ENCODE peak calls at places on chromosomes 5 and 9, in four cellular contexts. S is IMR-90, H is GM12878, I is K562. B is an unnamed sample.

GRCh38 chr5:17118631-17119030 is 98.8 kb upstream of the BASP1 start:
- DNase-seq in I (no peak), H (no peak), S (peak; percentile 99), B (peak; percentile 99)

GRCh38 chr5:21649969-21650368 is 1203.2 kb downstream of the CDH12 start:
- DNase-seq in I (no peak), S (no peak), H (no peak), B (no peak)

GRCh38 chr5:119341452-119342349 is 14.1 kb upstream of the TNFAIP8 start:
- DNase-seq in S (no peak), H (peak; percentile 65), I (no peak), B (peak; percentile 11)

GRCh38 chr9:73573235-73573634 is 421.6 kb downstream of the ANXA1 start:
- DNase-seq in I (no peak), S (no peak), H (no peak), B (no peak)

GRCh38 chr5:2569201-2569600 is 182.3 kb downstream of the IRX2 start:
- DNase-seq in I (no peak), H (no peak), S (no peak), B (no peak)

GRCh38 chr5:113161806-113162205 is 185.2 kb downstream of the DCP2 start:
- DNase-seq in H (no peak), S (no peak), I (no peak), B (no peak)

GRCh38 chr9:72041775-72042194 is 18.6 kb downstream of the C9orf57 start:
- DNase-seq in H (peak; percentile 1), S (peak; percentile 76), I (no peak), B (no peak)

GRCh38 chr9:135699440-135699839 is at the start of gene SOHLH1:
- DNase-seq in H (no peak), I (peak; percentile 65), S (no peak), B (no peak)

GRCh38 chr5:55454282-55454681 is 80.5 kb downstream of the PLPP1 start:
- DNase-seq in I (no peak), H (no peak), S (no peak), B (peak; percentile 35)

GRCh38 chr5:166401391-166401790 is 1890.1 kb upstream of the WWC1 start:
- DNase-seq in H (no peak), I (no peak), S (no peak), B (no peak)

GRCh38 chr5:93807860-93808259 is 66.5 kb upstream of the POU5F2 start:
- DNase-seq in S (no peak), H (no peak), I (no peak), B (no peak)

GRCh38 chr5:57193757-57194413 is 20.0 kb downstream of the GPBP1 start:
- DNase-seq in S (no peak), H (no peak), I (no peak), B (no peak)

GRCh38 chr5:16880547-16880946 is 55.5 kb downstream of the MYO10 start:
- DNase-seq in H (no peak), I (no peak), S (no peak), B (no peak)

GRCh38 chr9:117672397-117672796 is 31.8 kb upstream of the TLR4 start:
- DNase-seq in I (no peak), H (no peak), S (no peak), B (no peak)

GRCh38 chr9:37950561-37950960 is 46.6 kb upstream of the SLC25A51 start:
- DNase-seq in H (no peak), I (no peak), S (no peak), B (no peak)

GRCh38 chr9:135995816-135996215 is 34.6 kb upstream of the UBAC1 start:
- DNase-seq in I (no peak), H (no peak), S (no peak), B (no peak)

GRCh38 chr5:160651682-160652645 is 200.0 kb downstream of the ATP10B start:
- DNase-seq in H (no peak), S (no peak), I (no peak), B (no peak)

GRCh38 chr5:141869514-141869913 is 8.7 kb downstream of the PCDH1 start:
- DNase-seq in H (no peak), I (no peak), S (no peak), B (no peak)

GRCh38 chr5:151608522-151608921 is 17.4 kb upstream of the FAT2 start:
- DNase-seq in H (no peak), S (no peak), I (no peak), B (no peak)

GRCh38 chr5:138661991-138662434 is 86.8 kb upstream of the HSPA9 start:
- DNase-seq in S (no peak), I (no peak), H (no peak), B (no peak)

GRCh38 chr9:73042155-73042554 is 89.3 kb upstream of the ALDH1A1 start:
- DNase-seq in S (no peak), I (no peak), H (no peak), B (no peak)

GRCh38 chr5:113178073-113178779 is 201.6 kb downstream of the DCP2 start:
- DNase-seq in S (no peak), H (no peak), I (no peak), B (no peak)

GRCh38 chr5:174678107-174678506 is 46.3 kb upstream of the MSX2 start:
- DNase-seq in I (no peak), H (no peak), S (no peak), B (no peak)

GRCh38 chr5:143244000-143244736 is 159.3 kb downstream of the NR3C1 start:
- DNase-seq in H (no peak), S (peak; percentile 98), I (no peak), B (peak; percentile 60)

GRCh38 chr5:10704949-10705621 is 55.9 kb downstream of the DAP start:
- DNase-seq in H (no peak), S (peak; percentile 86), I (no peak), B (peak; percentile 69)

GRCh38 chr9:37986771-37987258 is 82.2 kb downstream of the SHB start:
- DNase-seq in H (no peak), I (no peak), S (no peak), B (no peak)

GRCh38 chr5:81207009-81207408 is 26.1 kb upstream of the CKMT2 start:
- DNase-seq in S (peak; percentile 22), H (no peak), I (peak; percentile 18), B (no peak)

GRCh38 chr5:98458004-98458403 is 315.5 kb upstream of the RGMB start:
- DNase-seq in S (peak; percentile 95), I (no peak), H (no peak), B (no peak)

GRCh38 chr9:110047955-110048472 is 159.9 kb downstream of the C9orf152 start:
- DNase-seq in I (no peak), S (no peak), H (no peak), B (peak; percentile 51)

GRCh38 chr5:53515988-53516387 is 35.6 kb downstream of the FST start:
- DNase-seq in H (no peak), S (no peak), I (no peak), B (no peak)

GRCh38 chr9:114691046-114691955 is 9.3 kb upstream of the TEX48 start:
- DNase-seq in I (no peak), S (peak; percentile 91), H (peak; percentile 36), B (peak; percentile 23)

GRCh38 chr5:142845954-142846398 is 75.8 kb downstream of the ARHGAP26 start:
- DNase-seq in S (no peak), H (no peak), I (no peak), B (no peak)

GRCh38 chr9:105911104-105911911 is 217.0 kb downstream of the TMEM38B start:
- DNase-seq in S (no peak), I (no peak), H (no peak), B (no peak)

GRCh38 chr9:119318371-119318770 is 50.9 kb downstream of the BRINP1 start:
- DNase-seq in I (no peak), S (no peak), H (no peak), B (no peak)

GRCh38 chr9:108551030-108551964 is 304.5 kb downstream of the ACTL7B start:
- DNase-seq in H (no peak), I (no peak), S (peak; percentile 96), B (no peak)
- H2AFZ ChIP-seq in H (no peak overlapping the region), I (no peak overlapping the region), S (peak overlapping the region; percentile 84), B (no peak overlapping the region)

GRCh38 chr9:20512636-20513035 is 109.7 kb downstream of the MLLT3 start:
- DNase-seq in H (no peak), S (peak; percentile 23), I (no peak), B (no peak)
- TF ChIP-seq FOS in H (no peak), S (no peak), I (no peak), B (no peak)

GRCh38 chr5:39519566-39520231 is 94.9 kb upstream of the DAB2 start:
- DNase-seq in S (peak; percentile 73), H (no peak), I (no peak), B (peak; percentile 60)
- H3K9ac ChIP-seq in S (no peak overlapping the region), H (no peak overlapping the region), I (no peak overlapping the region), B (peak overlapping the region; percentile 74)

DNA sequence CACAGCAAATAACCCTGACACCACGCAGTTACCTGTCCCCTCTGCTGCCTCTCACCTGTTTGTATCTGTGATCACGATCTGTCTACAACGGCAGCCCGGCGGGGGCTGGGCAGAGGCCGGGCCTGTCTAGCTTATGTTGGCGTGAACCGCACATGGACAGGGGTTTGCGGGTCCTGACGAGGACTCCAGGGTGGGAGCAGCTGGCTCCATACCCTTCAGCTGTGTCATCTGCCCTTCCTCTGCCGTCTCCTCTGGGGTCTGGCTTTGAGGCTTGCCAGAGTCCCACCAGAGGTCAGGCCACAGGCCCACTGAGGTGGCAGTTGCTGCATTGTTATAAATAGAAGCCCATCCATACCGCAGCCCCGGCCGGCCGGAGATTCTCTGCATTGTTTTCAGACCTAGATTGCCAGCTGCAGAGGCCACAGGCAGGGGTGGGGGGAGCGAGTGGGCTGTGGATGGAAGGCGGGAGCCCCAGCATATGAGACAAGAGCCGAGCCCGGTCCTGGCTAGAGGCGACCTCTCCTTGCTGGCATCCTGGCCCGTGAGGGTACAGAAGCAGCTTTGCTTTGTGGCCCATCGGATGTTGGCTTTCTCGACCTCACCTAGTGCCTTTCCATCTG is 37.8 kb downstream of the FAM78A start:
- DNase-seq in I (no peak), S (peak; percentile 56), H (no peak), B (peak; percentile 90)
- H2AFZ ChIP-seq in I (no peak overlapping the region), S (peak overlapping the region; percentile 75), H (peak overlapping the region; percentile 78), B (peak overlapping the region; percentile 38)

GRCh38 chr5:80159133-80159815 is 96.6 kb downstream of the SERINC5 start:
- DNase-seq in H (no peak), S (no peak), I (no peak), B (no peak)

GRCh38 chr5:80152778-80153177 is 103.1 kb downstream of the SERINC5 start:
- DNase-seq in H (no peak), S (no peak), I (no peak), B (no peak)

GRCh38 chr5:80153586-80154126 is 102.2 kb downstream of the SERINC5 start:
- DNase-seq in H (no peak), I (no peak), S (no peak), B (no peak)

GRCh38 chr5:80154749-80155148 is 101.1 kb downstream of the SERINC5 start:
- DNase-seq in S (no peak), H (no peak), I (no peak), B (no peak)

GRCh38 chr5:80156156-80156555 is 99.7 kb downstream of the SERINC5 start:
- DNase-seq in I (no peak), H (no peak), S (peak; percentile 24), B (no peak)
- TF ChIP-seq FOS in I (no peak), H (no peak), S (no peak), B (no peak)

GRCh38 chr9:133998915-133999580 is 6.9 kb upstream of the VAV2 start:
- DNase-seq in S (peak; percentile 66), H (no peak), I (no peak), B (no peak)
- H3K9ac ChIP-seq in S (no peak overlapping the region), H (no peak overlapping the region), I (no peak overlapping the region), B (no peak overlapping the region)

DNA sequence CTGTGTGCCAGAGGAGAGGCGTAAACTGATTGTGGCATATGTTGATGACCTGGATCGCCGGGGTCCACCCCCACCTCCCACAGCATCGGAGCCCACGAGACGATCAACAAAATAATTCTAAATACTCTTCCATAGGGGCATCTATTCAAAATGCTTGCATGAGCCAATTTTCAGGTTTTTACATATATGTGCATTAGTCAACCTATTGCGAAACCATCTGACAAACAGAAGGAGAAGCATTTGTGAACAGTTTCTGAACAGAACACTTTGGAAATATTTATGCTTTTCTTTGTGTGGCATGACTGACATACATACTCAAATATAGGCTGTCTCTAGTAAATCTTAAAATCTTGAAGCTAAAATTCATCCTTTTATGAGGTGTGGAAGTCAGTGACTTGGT is 5.5 kb downstream of the GPR151 start:
- DNase-seq in I (no peak), H (no peak), S (peak; percentile 53), B (no peak)
- H2AFZ ChIP-seq in I (no peak overlapping the region), H (no peak overlapping the region), S (no peak overlapping the region), B (no peak overlapping the region)